ENCODE peak calls at places on chromosome 9, in ten cellular contexts. Q is astrocyte of the spinal cord; Z is uterus; E is Calu3; K is HCT116; L is GM06990; X is CD8-positive, alpha-beta T cell; W is AG09309; A is esophagus squamous epithelium; R is nephron progenitor cell. U is an unnamed sample.

GRCh38 chr9:134316444-134317160 is 9.7 kb upstream of the RXRA start:
- DNase-seq in Q (peak), Z (peak), E (no peak), K (no peak), L (peak), X (no peak), W (no peak), A (no peak), R (peak), U (peak)

GRCh38 chr9:89445801-89446228 is 52.1 kb downstream of the SEMA4D start:
- DNase-seq in Q (no peak), Z (no peak), E (no peak), K (no peak), L (no peak), X (no peak), W (no peak), A (no peak), R (no peak), U (no peak)

GRCh38 chr9:5586391-5586802 is 42.5 kb upstream of the RIC1 start:
- DNase-seq in Q (peak), Z (no peak), E (no peak), K (no peak), L (peak), X (no peak), W (peak), A (no peak), R (no peak), U (no peak)

GRCh38 chr9:133855802-133856592 is 117.8 kb upstream of the SARDH start:
- DNase-seq in Q (peak), Z (peak), E (no peak), K (no peak), L (no peak), X (no peak), W (peak), A (no peak), R (no peak), U (no peak)

GRCh38 chr9:109256381-109256780 is 64.5 kb downstream of the EPB41L4B start:
- DNase-seq in Q (peak), Z (no peak), E (no peak), K (no peak), L (no peak), X (no peak), W (no peak), A (no peak), R (no peak), U (no peak)

GRCh38 chr9:36902063-36902735 is 131.9 kb downstream of the PAX5 start:
- DNase-seq in Q (no peak), Z (no peak), E (no peak), K (no peak), L (no peak), X (no peak), W (no peak), A (no peak), R (no peak), U (no peak)

GRCh38 chr9:114084282-114085073 is 6.4 kb upstream of the AMBP start:
- DNase-seq in Q (no peak), Z (no peak), E (no peak), K (no peak), L (no peak), X (no peak), W (no peak), A (no peak), R (no peak), U (no peak)

GRCh38 chr9:98324801-98325200 is 69.4 kb upstream of the TBC1D2 start:
- DNase-seq in Q (no peak), Z (no peak), E (no peak), K (no peak), L (no peak), X (no peak), W (no peak), A (no peak), R (no peak), U (no peak)

GRCh38 chr9:1008256-1008655 is 31.8 kb downstream of the DMRT3 start:
- DNase-seq in Q (no peak), Z (no peak), E (no peak), K (no peak), L (no peak), X (no peak), W (no peak), A (no peak), R (no peak), U (no peak)

GRCh38 chr9:37529111-37529510 is 43.4 kb downstream of the POLR1E start:
- DNase-seq in Q (peak), Z (no peak), E (no peak), K (no peak), L (peak), X (peak), W (no peak), A (no peak), R (peak), U (no peak)

GRCh38 chr9:12719431-12719830 is 26.2 kb downstream of the TYRP1 start:
- DNase-seq in Q (peak), Z (no peak), E (no peak), K (peak), L (no peak), X (no peak), W (peak), A (no peak), R (no peak), U (no peak)
- TF ChIP-seq CTCF in Q (peak), Z (peak), E (no peak), K (peak), L (peak), X (no peak), W (peak), A (peak), R (peak), U (peak)

DNA sequence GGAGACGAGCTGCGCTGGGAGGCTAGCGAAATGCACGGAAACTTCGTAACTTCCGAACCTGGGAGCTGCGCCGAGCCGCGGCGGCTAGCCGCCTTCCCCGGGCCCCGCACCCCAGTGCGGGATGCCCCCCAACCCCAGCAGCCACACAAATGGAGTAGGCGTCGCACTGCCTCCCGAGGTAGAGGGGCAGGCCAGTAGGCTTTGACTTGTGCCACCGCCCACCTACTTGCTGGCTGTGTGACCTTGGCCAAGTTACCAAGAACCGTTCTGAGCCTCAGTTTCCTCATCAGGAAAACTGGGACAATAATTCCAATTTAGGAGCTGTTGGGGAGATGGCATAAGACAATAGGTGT is 540 bp upstream of the STRBP start:
- DNase-seq in Q (no peak), Z (no peak), E (no peak), K (no peak), L (no peak), X (no peak), W (no peak), A (no peak), R (no peak), U (no peak)
- TF ChIP-seq CTCF in Q (no peak), Z (no peak), E (no peak), K (no peak), L (no peak), X (no peak), W (no peak), A (no peak), R (no peak), U (no peak)

GRCh38 chr9:96437454-96437853 is 12.5 kb upstream of the HABP4 start:
- DNase-seq in Q (no peak), Z (no peak), E (no peak), K (no peak), L (no peak), X (no peak), W (no peak), A (no peak), R (no peak), U (no peak)

GRCh38 chr9:96442491-96442890 is 7.5 kb upstream of the HABP4 start:
- DNase-seq in Q (no peak), Z (no peak), E (no peak), K (no peak), L (no peak), X (no peak), W (no peak), A (no peak), R (no peak), U (no peak)

GRCh38 chr9:96436456-96437126 is 13.4 kb upstream of the HABP4 start:
- DNase-seq in Q (no peak), Z (no peak), E (no peak), K (no peak), L (no peak), X (no peak), W (no peak), A (no peak), R (no peak), U (no peak)

GRCh38 chr9:96440671-96441199 is 9.2 kb upstream of the HABP4 start:
- DNase-seq in Q (no peak), Z (no peak), E (no peak), K (no peak), L (no peak), X (no peak), W (no peak), A (no peak), R (no peak), U (no peak)

GRCh38 chr9:96441798-96442445 is 8.0 kb upstream of the HABP4 start:
- DNase-seq in Q (no peak), Z (no peak), E (peak), K (no peak), L (peak), X (no peak), W (no peak), A (no peak), R (no peak), U (no peak)
- TF ChIP-seq CTCF in Q (peak), Z (no peak), E (peak), K (peak), L (peak), X (no peak), W (peak), A (peak), R (no peak), U (peak)

DNA sequence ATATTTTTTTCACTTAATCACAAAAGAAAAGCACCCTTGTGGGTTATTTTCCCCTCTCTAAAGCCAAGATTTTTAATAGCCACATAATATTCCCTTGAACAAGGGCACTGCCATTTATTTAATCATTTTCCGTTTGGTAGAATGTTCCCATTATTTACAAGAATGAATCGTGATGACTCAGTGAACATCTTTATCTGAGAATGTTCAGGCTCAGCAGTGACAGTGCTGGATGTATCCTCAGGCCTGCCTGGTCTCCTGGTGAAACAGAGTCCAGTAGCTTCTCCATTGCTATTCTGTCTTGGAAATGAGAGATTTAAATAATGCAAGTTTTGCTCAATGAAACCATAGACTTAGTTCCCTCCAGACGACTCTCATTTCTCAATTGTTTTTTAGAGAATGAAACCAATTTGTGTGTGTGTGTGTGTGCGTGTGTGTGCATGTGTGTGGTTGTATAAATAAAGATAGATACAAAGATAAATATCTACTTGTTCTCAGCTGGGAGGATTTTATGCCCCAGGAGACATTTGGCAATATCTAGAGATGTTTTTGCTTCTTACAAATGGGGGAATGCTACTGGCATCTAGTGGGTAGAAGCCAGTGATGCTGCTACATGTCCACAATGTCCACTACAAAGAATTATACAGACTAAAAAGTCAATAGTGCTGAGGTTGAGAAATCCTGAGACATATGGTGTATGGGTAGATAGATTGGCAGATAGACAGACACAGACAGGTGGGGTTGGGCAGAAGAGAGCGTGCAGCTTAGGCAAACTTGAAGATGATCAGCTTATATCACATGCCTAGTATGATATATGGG is 55.0 kb downstream of the PAPPA start:
- DNase-seq in Q (peak), Z (no peak), E (no peak), K (no peak), L (no peak), X (no peak), W (peak), A (no peak), R (no peak), U (no peak)
- TF ChIP-seq CTCF in Q (peak), Z (no peak), E (no peak), K (no peak), L (no peak), X (no peak), W (peak), A (no peak), R (no peak), U (no peak)

U was measured in glutamatergic neuron.